ENCODE peak calls at places on chromosome 9, in four cellular contexts. One of them, this sample, is unnamed.
A peak's percentile ranks its signal among the peaks of the same experiment; 100 is the strongest.

GRCh38 chr9:3441197-3441816 is 84.5 kb downstream of the RFX3 start:
- DNase-seq in heart right ventricle: no peak
- DNase-seq in cardiac muscle cell: peak; percentile 66
- DNase-seq in AG04449: peak; percentile 29
- DNase-seq in this sample: peak; percentile 37

GRCh38 chr9:127004946-127005769 is 90.6 kb downstream of the RALGPS1 start:
- DNase-seq in heart right ventricle: no peak
- DNase-seq in cardiac muscle cell: no peak
- DNase-seq in AG04449: no peak
- DNase-seq in this sample: no peak

GRCh38 chr9:106796771-106797170 is 66.2 kb upstream of the ZNF462 start:
- DNase-seq in heart right ventricle: no peak
- DNase-seq in cardiac muscle cell: no peak
- DNase-seq in AG04449: no peak
- DNase-seq in this sample: no peak

GRCh38 chr9:121277518-121278275 is 9.7 kb downstream of the GSN start:
- DNase-seq in heart right ventricle: no peak
- DNase-seq in cardiac muscle cell: no peak
- DNase-seq in AG04449: peak; percentile 57
- DNase-seq in this sample: no peak

GRCh38 chr9:1083325-1083913 is 33.3 kb downstream of the DMRT2 start:
- DNase-seq in heart right ventricle: peak; percentile 27
- DNase-seq in cardiac muscle cell: peak; percentile 45
- DNase-seq in AG04449: no peak
- DNase-seq in this sample: no peak

GRCh38 chr9:122382901-122383850 is 12.4 kb downstream of the PTGS1 start:
- DNase-seq in heart right ventricle: no peak
- DNase-seq in cardiac muscle cell: no peak
- DNase-seq in AG04449: no peak
- DNase-seq in this sample: no peak

GRCh38 chr9:96741771-96742170 is 36.1 kb downstream of the ZNF510 start:
- DNase-seq in heart right ventricle: no peak
- DNase-seq in cardiac muscle cell: no peak
- DNase-seq in AG04449: no peak
- DNase-seq in this sample: no peak

GRCh38 chr9:11269036-11269435 is 656.2 kb upstream of the PTPRD start:
- DNase-seq in heart right ventricle: no peak
- DNase-seq in cardiac muscle cell: no peak
- DNase-seq in AG04449: no peak
- DNase-seq in this sample: no peak

GRCh38 chr9:87648606-87649005 is 77.3 kb upstream of the CTSL start:
- DNase-seq in heart right ventricle: no peak
- DNase-seq in cardiac muscle cell: no peak
- DNase-seq in AG04449: no peak
- DNase-seq in this sample: no peak

GRCh38 chr9:120308495-120308894 is 271.5 kb downstream of the CDK5RAP2 start:
- DNase-seq in heart right ventricle: no peak
- DNase-seq in cardiac muscle cell: no peak
- DNase-seq in AG04449: no peak
- DNase-seq in this sample: no peak

GRCh38 chr9:6428940-6429889 is 16.2 kb downstream of the UHRF2 start:
- DNase-seq in heart right ventricle: no peak
- DNase-seq in cardiac muscle cell: no peak
- DNase-seq in AG04449: no peak
- DNase-seq in this sample: no peak

GRCh38 chr9:2321523-2322148 is 300.0 kb upstream of the VLDLR start:
- DNase-seq in heart right ventricle: no peak
- DNase-seq in cardiac muscle cell: no peak
- DNase-seq in AG04449: no peak
- DNase-seq in this sample: no peak

GRCh38 chr9:135898634-135899407 is 8.5 kb downstream of the CAMSAP1 start:
- DNase-seq in heart right ventricle: no peak
- DNase-seq in cardiac muscle cell: no peak
- DNase-seq in AG04449: no peak
- DNase-seq in this sample: peak; percentile 64

GRCh38 chr9:110282023-110282766 is 25.9 kb upstream of the TXN start:
- DNase-seq in heart right ventricle: no peak
- DNase-seq in cardiac muscle cell: no peak
- DNase-seq in AG04449: no peak
- DNase-seq in this sample: no peak

GRCh38 chr9:83937861-83938455 is 16.7 kb upstream of the KIF27 start:
- DNase-seq in heart right ventricle: no peak
- DNase-seq in cardiac muscle cell: peak; percentile 76
- DNase-seq in AG04449: no peak
- DNase-seq in this sample: no peak

GRCh38 chr9:87792831-87793288 is 66.9 kb downstream of the CTSL start:
- DNase-seq in heart right ventricle: peak; percentile 49
- DNase-seq in cardiac muscle cell: no peak
- DNase-seq in AG04449: no peak
- DNase-seq in this sample: peak; percentile 18

GRCh38 chr9:137462396-137463193 is 3.5 kb upstream of the NSMF start:
- DNase-seq in heart right ventricle: no peak
- DNase-seq in cardiac muscle cell: no peak
- DNase-seq in AG04449: no peak
- DNase-seq in this sample: no peak

GRCh38 chr9:4984171-4984570 is 901 bp upstream of the JAK2 start:
- DNase-seq in heart right ventricle: no peak
- DNase-seq in cardiac muscle cell: no peak
- DNase-seq in AG04449: no peak
- DNase-seq in this sample: no peak

GRCh38 chr9:4983541-4984165 is 1.4 kb upstream of the JAK2 start:
- DNase-seq in heart right ventricle: no peak
- DNase-seq in cardiac muscle cell: no peak
- DNase-seq in AG04449: no peak
- DNase-seq in this sample: no peak

GRCh38 chr9:4986291-4986690 is 1.2 kb downstream of the JAK2 start:
- DNase-seq in heart right ventricle: no peak
- DNase-seq in cardiac muscle cell: no peak
- DNase-seq in AG04449: no peak
- DNase-seq in this sample: no peak

GRCh38 chr9:4985376-4986266 is 549 bp downstream of the JAK2 start:
- DNase-seq in heart right ventricle: peak; percentile 20
- DNase-seq in cardiac muscle cell: peak; percentile 51
- DNase-seq in AG04449: no peak
- DNase-seq in this sample: no peak

DNA sequence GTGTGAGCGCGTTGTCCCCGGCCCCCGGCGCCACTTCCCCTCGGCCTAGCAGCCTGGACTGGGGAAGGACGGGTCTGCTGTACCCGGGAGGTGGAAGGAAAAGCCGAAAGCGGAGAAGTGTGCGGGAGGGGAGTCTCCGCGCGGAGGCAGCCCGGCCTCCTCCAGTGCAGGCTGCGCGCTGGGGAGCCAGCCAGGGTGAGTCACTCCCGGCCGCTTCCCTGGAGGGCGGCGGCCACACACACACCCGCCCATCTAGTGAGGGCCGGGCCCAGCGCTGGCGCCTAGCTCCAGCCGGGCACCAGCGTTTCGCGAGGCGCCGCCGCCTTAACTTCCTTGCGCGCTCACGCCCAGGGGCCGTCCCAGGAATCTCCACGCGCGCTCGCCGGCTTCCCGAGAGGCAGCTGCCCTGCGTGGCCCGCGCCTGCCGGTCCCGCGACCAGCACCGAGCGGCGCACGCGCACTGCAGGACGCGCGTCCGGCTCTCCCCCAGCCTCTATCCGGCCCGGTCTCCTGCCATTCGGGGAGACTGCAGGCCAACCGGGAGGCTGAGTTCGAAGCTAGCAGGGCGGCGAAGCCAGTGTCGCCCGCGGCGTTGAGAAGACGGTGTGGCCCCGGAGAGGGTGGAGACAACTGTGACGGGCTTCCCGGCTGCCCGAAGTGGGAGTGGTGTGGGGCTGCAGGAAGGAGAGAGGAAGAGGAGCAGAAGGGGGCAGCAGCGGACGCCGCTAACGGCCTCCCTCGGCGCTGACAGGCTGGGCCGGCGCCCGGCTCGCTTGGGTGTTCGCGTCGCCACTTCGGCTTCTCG is at the start of gene JAK2:
- DNase-seq in heart right ventricle: peak; percentile 90
- DNase-seq in cardiac muscle cell: peak; percentile 92
- DNase-seq in AG04449: peak; percentile 54
- DNase-seq in this sample: peak; percentile 79
- TF ChIP-seq CTCF in heart right ventricle: peak; percentile 17
- TF ChIP-seq CTCF in cardiac muscle cell: peak; percentile 35
- TF ChIP-seq CTCF in AG04449: peak; percentile 78
- TF ChIP-seq CTCF in this sample: peak; percentile 42

GRCh38 chr9:111632051-111632450 is 917 bp downstream of the DNAJC25 start:
- DNase-seq in heart right ventricle: no peak
- DNase-seq in cardiac muscle cell: no peak
- DNase-seq in AG04449: no peak
- DNase-seq in this sample: no peak
- H3K4me3 ChIP-seq in heart right ventricle: peak overlapping the region; percentile 91
- H3K4me3 ChIP-seq in cardiac muscle cell: peak overlapping the region; percentile 82
- H3K4me3 ChIP-seq in AG04449: peak overlapping the region; percentile 93
- H3K4me3 ChIP-seq in this sample: peak overlapping the region; percentile 92

DNA sequence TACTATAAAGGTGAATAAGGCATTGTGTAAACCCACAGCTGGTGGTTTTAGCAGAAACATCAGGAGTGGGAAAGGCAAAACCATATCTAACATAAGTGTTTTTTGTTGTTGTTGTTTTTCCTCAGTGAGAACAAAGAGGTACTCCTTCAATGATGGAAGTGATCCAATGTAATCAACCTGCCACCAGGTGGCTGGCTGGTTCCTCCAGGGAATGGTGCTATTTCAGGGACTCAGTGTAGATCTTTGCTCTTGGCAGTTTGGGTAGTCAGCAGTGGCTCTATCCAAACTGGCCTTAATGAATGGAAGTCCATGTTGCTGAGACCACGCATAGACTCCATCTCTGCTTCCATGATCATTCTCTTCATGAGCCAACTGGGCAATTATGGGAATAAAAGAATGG is 10.8 kb downstream of the DMRTA1 start:
- DNase-seq in heart right ventricle: no peak
- DNase-seq in cardiac muscle cell: no peak
- DNase-seq in AG04449: no peak
- DNase-seq in this sample: no peak
- TF ChIP-seq CTCF in heart right ventricle: no peak
- TF ChIP-seq CTCF in cardiac muscle cell: no peak
- TF ChIP-seq CTCF in AG04449: no peak
- TF ChIP-seq CTCF in this sample: no peak

GRCh38 chr9:35688558-35689350 is 971 bp downstream of the TPM2 start:
- DNase-seq in heart right ventricle: no peak
- DNase-seq in cardiac muscle cell: no peak
- DNase-seq in AG04449: no peak
- DNase-seq in this sample: no peak
- H3K4me3 ChIP-seq in heart right ventricle: peak overlapping the region; percentile 86
- H3K4me3 ChIP-seq in cardiac muscle cell: peak overlapping the region; percentile 67
- H3K4me3 ChIP-seq in AG04449: peak overlapping the region; percentile 97
- H3K4me3 ChIP-seq in this sample: peak overlapping the region; percentile 98

GRCh38 chr9:20403346-20403745 is 219.0 kb downstream of the MLLT3 start:
- DNase-seq in heart right ventricle: no peak
- DNase-seq in cardiac muscle cell: no peak
- DNase-seq in AG04449: no peak
- DNase-seq in this sample: no peak

GRCh38 chr9:20407013-20407412 is 215.3 kb downstream of the MLLT3 start:
- DNase-seq in heart right ventricle: no peak
- DNase-seq in cardiac muscle cell: no peak
- DNase-seq in AG04449: no peak
- DNase-seq in this sample: no peak

GRCh38 chr9:20404192-20404813 is 218.0 kb downstream of the MLLT3 start:
- DNase-seq in heart right ventricle: no peak
- DNase-seq in cardiac muscle cell: no peak
- DNase-seq in AG04449: no peak
- DNase-seq in this sample: no peak

GRCh38 chr9:20406344-20406743 is 216.0 kb downstream of the MLLT3 start:
- DNase-seq in heart right ventricle: no peak
- DNase-seq in cardiac muscle cell: no peak
- DNase-seq in AG04449: no peak
- DNase-seq in this sample: no peak

DNA sequence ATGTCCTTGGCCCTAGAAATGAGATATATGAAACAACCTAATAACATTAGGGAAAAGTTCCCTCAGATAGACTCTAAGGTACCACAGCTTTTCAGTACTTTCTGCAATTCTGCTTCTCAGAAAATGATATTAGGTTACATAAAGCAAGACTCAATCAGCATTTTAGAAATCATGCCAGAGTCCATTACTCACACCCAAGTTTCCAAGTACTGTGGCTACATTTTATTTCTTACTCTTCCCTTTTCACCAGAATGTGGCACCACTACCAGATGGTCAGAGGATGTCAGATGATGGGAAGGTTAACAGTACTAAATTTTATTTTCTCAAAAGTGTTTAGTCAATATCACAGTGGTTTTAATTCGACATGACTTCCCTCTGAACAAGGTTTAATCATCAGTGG is 217.2 kb downstream of the MLLT3 start:
- DNase-seq in heart right ventricle: no peak
- DNase-seq in cardiac muscle cell: no peak
- DNase-seq in AG04449: no peak
- DNase-seq in this sample: no peak
- TF ChIP-seq CTCF in heart right ventricle: no peak
- TF ChIP-seq CTCF in cardiac muscle cell: no peak
- TF ChIP-seq CTCF in AG04449: no peak
- TF ChIP-seq CTCF in this sample: no peak

GRCh38 chr9:114163517-114163924 is 8.2 kb downstream of the COL27A1 start:
- DNase-seq in heart right ventricle: peak; percentile 54
- DNase-seq in cardiac muscle cell: peak; percentile 81
- DNase-seq in AG04449: no peak
- DNase-seq in this sample: no peak
- H3K4me3 ChIP-seq in heart right ventricle: peak overlapping the region; percentile 3
- H3K4me3 ChIP-seq in cardiac muscle cell: no peak overlapping the region
- H3K4me3 ChIP-seq in AG04449: no peak overlapping the region
- H3K4me3 ChIP-seq in this sample: peak overlapping the region; percentile 34

GRCh38 chr9:68685770-68686169 is 19.3 kb upstream of the PIP5K1B start:
- DNase-seq in heart right ventricle: no peak
- DNase-seq in cardiac muscle cell: peak; percentile 53
- DNase-seq in AG04449: no peak
- DNase-seq in this sample: no peak
- TF ChIP-seq CTCF in heart right ventricle: no peak
- TF ChIP-seq CTCF in cardiac muscle cell: peak; percentile 24
- TF ChIP-seq CTCF in AG04449: no peak
- TF ChIP-seq CTCF in this sample: peak; percentile 21

GRCh38 chr9:85741112-85741874 is 461 bp downstream of the AGTPBP1 start:
- DNase-seq in heart right ventricle: no peak
- DNase-seq in cardiac muscle cell: no peak
- DNase-seq in AG04449: no peak
- DNase-seq in this sample: no peak

GRCh38 chr9:85741875-85742629 is at the start of gene AGTPBP1:
- DNase-seq in heart right ventricle: peak; percentile 98
- DNase-seq in cardiac muscle cell: peak; percentile 97
- DNase-seq in AG04449: peak; percentile 16
- DNase-seq in this sample: peak; percentile 66

GRCh38 chr9:85740821-85741111 is 988 bp downstream of the AGTPBP1 start:
- DNase-seq in heart right ventricle: no peak
- DNase-seq in cardiac muscle cell: no peak
- DNase-seq in AG04449: no peak
- DNase-seq in this sample: no peak

GRCh38 chr9:85743290-85744128 is 1.8 kb upstream of the AGTPBP1 start:
- DNase-seq in heart right ventricle: no peak
- DNase-seq in cardiac muscle cell: no peak
- DNase-seq in AG04449: peak; percentile 69
- DNase-seq in this sample: peak; percentile 83

DNA sequence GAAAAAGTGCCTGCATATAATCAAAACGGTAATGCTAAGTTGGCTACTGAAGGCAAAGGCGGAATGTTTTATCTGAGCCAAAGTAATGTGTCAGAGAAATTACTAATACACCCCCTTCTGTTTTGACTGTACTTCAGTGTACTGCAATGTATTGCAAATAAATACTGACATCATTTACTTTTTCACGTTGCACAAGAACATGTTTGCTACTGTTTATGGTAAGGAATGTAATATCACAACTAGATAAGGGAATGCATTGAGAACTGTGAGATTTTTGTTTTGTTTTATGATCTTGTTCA is 825 bp upstream of the AGTPBP1 start:
- DNase-seq in heart right ventricle: no peak
- DNase-seq in cardiac muscle cell: no peak
- DNase-seq in AG04449: peak; percentile 24
- DNase-seq in this sample: no peak
- H3K4me3 ChIP-seq in heart right ventricle: peak overlapping the region; percentile 97
- H3K4me3 ChIP-seq in cardiac muscle cell: peak overlapping the region; percentile 64
- H3K4me3 ChIP-seq in AG04449: peak overlapping the region; percentile 76
- H3K4me3 ChIP-seq in this sample: peak overlapping the region; percentile 69

This sample was measured in AG04450.